ENCODE peak calls at places on chromosomes 11 and 22, in four cellular contexts. K, W, A and P are unnamed samples.

GRCh38 chr22:17853066-17853465 is 78.8 kb upstream of the BID start:
- DNase-seq in K (no peak), W (no peak), A (no peak), P (no peak)

GRCh38 chr11:19832901-19833300 is 120.3 kb downstream of the NAV2 start:
- DNase-seq in K (no peak), W (no peak), A (no peak), P (no peak)

GRCh38 chr11:44538375-44539054 is 26.9 kb upstream of the CD82 start:
- DNase-seq in K (peak; percentile 84), W (peak; percentile 81), A (peak; percentile 86), P (peak; percentile 66)

GRCh38 chr11:36056160-36056751 is 112.4 kb downstream of the LDLRAD3 start:
- DNase-seq in K (no peak), W (no peak), A (peak; percentile 66), P (no peak)

GRCh38 chr11:68337399-68337835 is 25.0 kb downstream of the LRP5 start:
- DNase-seq in K (no peak), W (peak; percentile 56), A (no peak), P (no peak)

GRCh38 chr11:43823851-43824250 is 56.8 kb upstream of the ALKBH3 start:
- DNase-seq in K (no peak), W (no peak), A (no peak), P (no peak)

GRCh38 chr11:6932150-6932549 is 5.9 kb downstream of the ZNF215 start:
- DNase-seq in K (no peak), W (no peak), A (no peak), P (no peak)

GRCh38 chr11:110584150-110584549 is 128.1 kb downstream of the ARHGAP20 start:
- DNase-seq in K (no peak), W (no peak), A (no peak), P (no peak)

GRCh38 chr11:111001986-111002616 is 243.4 kb upstream of the POU2AF2 start:
- DNase-seq in K (peak; percentile 40), W (no peak), A (no peak), P (no peak)

GRCh38 chr11:63530021-63530420 is 6.6 kb upstream of the PLAAT4 start:
- DNase-seq in K (no peak), W (no peak), A (no peak), P (peak; percentile 29)

GRCh38 chr11:104968856-104969776 is 742 bp upstream of the CASP4 start:
- DNase-seq in K (no peak), W (peak; percentile 44), A (peak; percentile 43), P (no peak)

GRCh38 chr22:42682113-42682851 is 33.1 kb upstream of the CYB5R3 start:
- DNase-seq in K (no peak), W (no peak), A (no peak), P (no peak)

GRCh38 chr11:10205928-10206327 is 88.1 kb downstream of the SBF2 start:
- DNase-seq in K (no peak), W (no peak), A (peak; percentile 23), P (no peak)
- H3K27ac ChIP-seq in K (no peak overlapping the region), W (no peak overlapping the region), A (no peak overlapping the region), P (no peak overlapping the region)

DNA sequence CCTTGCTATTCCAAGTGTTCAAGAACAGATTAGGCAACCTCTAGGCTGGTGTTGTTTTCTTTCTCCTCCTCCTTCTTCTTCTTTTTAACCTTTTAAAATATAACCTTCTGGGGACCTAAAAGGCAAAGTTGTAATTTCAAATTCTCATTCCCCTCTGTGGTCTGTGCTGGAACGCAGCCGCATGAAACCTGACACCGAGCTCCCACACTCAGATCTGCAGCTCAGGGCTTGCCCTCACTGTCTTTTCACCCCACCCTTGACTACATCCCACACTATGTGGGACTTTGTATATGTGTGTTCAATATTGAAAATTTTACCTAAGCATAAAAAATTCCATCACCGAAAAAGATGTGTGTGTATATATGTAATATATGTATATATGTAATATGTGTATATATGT is 62.0 kb upstream of the ARHGAP42 start:
- DNase-seq in K (no peak), W (no peak), A (no peak), P (no peak)
- H3K27ac ChIP-seq in K (no peak overlapping the region), W (no peak overlapping the region), A (no peak overlapping the region), P (no peak overlapping the region)

DNA sequence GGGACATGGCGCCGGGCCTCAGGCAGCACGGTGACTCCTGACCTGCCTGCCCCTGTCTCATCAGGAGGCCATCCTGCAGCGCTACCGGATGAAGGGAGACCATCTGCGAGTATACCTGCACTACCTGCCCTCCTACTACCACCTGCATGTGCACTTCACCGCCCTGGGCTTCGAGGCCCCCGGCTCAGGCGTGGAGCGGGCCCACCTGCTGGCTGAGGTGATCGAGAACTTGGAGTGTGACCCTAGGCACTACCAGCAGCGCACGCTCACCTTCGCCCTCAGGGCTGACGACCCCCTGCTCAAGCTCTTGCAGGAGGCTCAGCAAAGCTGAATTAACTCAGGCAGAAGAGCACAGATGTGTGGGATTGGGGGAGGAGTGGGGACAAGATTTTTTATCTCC is 10.2 kb upstream of the ST3GAL4 start:
- DNase-seq in K (no peak), W (no peak), A (no peak), P (no peak)
- H3K27ac ChIP-seq in K (peak overlapping the region; percentile 76), W (peak overlapping the region; percentile 67), A (no peak overlapping the region), P (no peak overlapping the region)

GRCh38 chr22:27669798-27670599 is 131.6 kb downstream of the MN1 start:
- DNase-seq in K (no peak), W (no peak), A (no peak), P (no peak)
- H3K27ac ChIP-seq in K (peak overlapping the region; percentile 88), W (peak overlapping the region; percentile 46), A (no peak overlapping the region), P (no peak overlapping the region)

DNA sequence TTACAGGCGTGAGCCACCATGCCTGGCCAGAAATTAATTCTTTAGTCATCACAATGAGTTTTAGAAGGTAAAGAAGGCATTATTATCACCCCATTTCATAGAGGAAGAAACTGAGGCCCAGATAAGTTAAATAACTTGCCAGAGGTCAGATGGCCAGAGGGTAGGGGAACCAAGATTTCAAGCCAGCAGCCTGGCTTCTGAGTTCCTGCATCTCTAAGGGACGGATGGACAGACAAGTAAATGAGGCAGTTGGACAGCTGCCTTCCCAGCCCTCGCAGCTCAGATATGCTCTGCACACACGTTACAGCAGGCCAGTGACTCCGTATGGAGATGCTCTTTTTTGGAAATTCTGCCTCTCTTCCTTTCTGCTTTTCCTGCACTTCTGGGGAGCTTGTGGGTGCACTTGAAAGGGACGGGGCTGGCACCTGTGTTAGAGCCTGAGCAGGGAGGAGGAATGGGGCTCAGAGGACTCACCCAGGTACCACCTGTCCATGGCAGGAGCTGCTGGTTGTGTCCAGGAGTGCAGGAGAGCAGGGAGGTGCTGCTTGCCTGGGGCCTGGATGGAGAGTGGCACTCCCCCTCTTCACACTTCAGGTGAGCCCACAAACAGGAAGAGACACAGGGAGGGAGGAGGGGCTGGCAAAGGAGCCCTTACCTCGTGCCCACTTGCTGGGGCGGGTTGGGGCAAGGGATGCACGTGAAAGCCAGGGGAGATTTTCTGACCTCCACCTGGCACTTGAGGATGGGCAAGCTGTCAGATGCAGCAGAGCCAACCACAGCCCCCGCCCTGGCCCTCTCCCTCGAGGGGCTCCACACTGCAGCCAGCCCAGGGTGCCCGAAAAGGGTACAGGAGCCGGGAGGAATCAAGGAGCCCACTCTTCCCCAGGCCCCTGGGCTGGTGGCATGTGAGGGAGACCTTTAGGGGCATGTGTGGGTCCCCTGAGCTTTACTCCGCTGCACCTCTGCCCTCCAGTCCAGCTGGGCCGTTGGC is 3.3 kb upstream of the FXYD2 start:
- DNase-seq in K (no peak), W (no peak), A (no peak), P (no peak)
- H3K27ac ChIP-seq in K (no peak overlapping the region), W (peak overlapping the region; percentile 4), A (no peak overlapping the region), P (no peak overlapping the region)

DNA sequence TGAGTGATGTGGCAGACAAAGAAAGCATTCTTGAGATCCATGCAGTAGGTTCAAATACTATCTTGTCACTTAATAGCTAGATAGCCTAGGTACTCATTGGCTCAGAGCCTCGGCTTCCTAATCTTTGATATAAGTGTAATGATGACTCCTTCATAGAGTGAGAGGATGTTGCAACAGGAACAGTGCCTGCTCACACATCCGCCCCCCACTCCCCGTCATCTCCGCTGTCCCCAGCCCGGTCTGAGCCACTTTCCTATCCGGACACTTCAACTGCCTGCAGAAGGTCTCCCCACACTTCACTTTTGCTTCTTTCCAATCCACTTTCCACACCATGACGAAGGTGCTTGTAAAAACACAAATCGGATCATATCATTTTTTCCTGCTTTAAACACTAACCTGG is 128.8 kb downstream of the NTM start:
- DNase-seq in K (no peak), W (no peak), A (no peak), P (no peak)
- H3K27ac ChIP-seq in K (no peak overlapping the region), W (no peak overlapping the region), A (no peak overlapping the region), P (peak overlapping the region; percentile 80)

GRCh38 chr22:22578702-22579424 is 19.8 kb upstream of the PRAME start:
- DNase-seq in K (peak; percentile 25), W (no peak), A (no peak), P (no peak)
- H3K27ac ChIP-seq in K (no peak overlapping the region), W (no peak overlapping the region), A (no peak overlapping the region), P (no peak overlapping the region)

DNA sequence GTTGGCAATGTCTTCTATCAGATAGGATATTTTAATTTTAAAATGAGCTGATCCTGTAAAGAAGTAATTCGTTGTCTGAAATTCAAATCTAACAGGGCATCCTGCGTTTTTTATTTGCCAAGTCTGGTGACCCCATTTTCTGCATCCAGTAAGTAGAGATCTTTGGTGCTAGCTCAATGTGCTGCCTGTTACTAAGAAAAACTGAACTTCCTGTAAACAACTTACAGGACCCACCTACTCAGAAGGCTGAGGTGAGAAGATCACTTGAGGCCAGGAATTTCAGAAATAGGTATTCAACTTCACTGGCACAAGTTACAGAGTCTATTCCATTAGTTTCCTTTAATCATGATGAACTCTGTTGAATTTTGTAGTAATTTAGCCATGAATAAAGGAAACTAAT is 4.0 kb downstream of the ARL14EP start:
- DNase-seq in K (no peak), W (no peak), A (no peak), P (no peak)
- H3K27ac ChIP-seq in K (no peak overlapping the region), W (no peak overlapping the region), A (no peak overlapping the region), P (no peak overlapping the region)

GRCh38 chr11:76225122-76225584 is 18.9 kb upstream of the WNT11 start:
- DNase-seq in K (no peak), W (no peak), A (no peak), P (no peak)
- H3K27ac ChIP-seq in K (no peak overlapping the region), W (no peak overlapping the region), A (no peak overlapping the region), P (no peak overlapping the region)